ENCODE peak calls at places on chromosome 1, in six cellular contexts. Y, F, A, P, X and H are unnamed samples.

GRCh38 chr1:53156783-53157182 is 14.3 kb upstream of the SLC1A7 start:
- DNase-seq in F (no peak), X (no peak), Y (no peak), A (no peak), P (no peak), H (no peak)

GRCh38 chr1:21292991-21293536 is 2.8 kb upstream of the ECE1 start:
- DNase-seq in P (no peak), Y (peak; percentile 95), A (peak; percentile 68), F (peak; percentile 85), X (no peak), H (no peak)

GRCh38 chr1:206814716-206815341 is 42.5 kb upstream of the IL10 start:
- DNase-seq in P (no peak), A (no peak), Y (no peak), F (no peak), X (no peak), H (no peak)

GRCh38 chr1:40878906-40879305 is 16.7 kb upstream of the CITED4 start:
- DNase-seq in Y (no peak), X (no peak), A (no peak), P (no peak), F (no peak), H (no peak)

GRCh38 chr1:205441716-205442050 is 14.2 kb downstream of the BLACAT1 start:
- DNase-seq in Y (no peak), X (no peak), F (no peak), A (no peak), P (no peak), H (no peak)

GRCh38 chr1:173473599-173474011 is 3.5 kb upstream of the PRDX6 start:
- DNase-seq in X (no peak), P (no peak), Y (no peak), A (no peak), F (peak; percentile 31), H (peak; percentile 64)

GRCh38 chr1:14787604-14788003 is 189.1 kb downstream of the KAZN start:
- DNase-seq in F (no peak), A (no peak), Y (no peak), P (no peak), X (no peak), H (peak; percentile 52)

GRCh38 chr1:182197555-182197954 is 136.0 kb upstream of the ZNF648 start:
- DNase-seq in F (no peak), Y (no peak), P (no peak), X (no peak), A (no peak), H (no peak)

GRCh38 chr1:2392071-2392442 is 416 bp downstream of the RER1 start:
- DNase-seq in F (no peak), X (no peak), A (no peak), P (no peak), Y (peak; percentile 49), H (no peak)

GRCh38 chr1:31799895-31800676 is 15.7 kb downstream of the SPOCD1 start:
- DNase-seq in F (no peak), A (no peak), X (no peak), Y (no peak), P (no peak), H (no peak)

GRCh38 chr1:110492573-110492972 is 26.4 kb downstream of the KCNA10 start:
- DNase-seq in X (no peak), A (no peak), F (no peak), Y (no peak), P (no peak), H (no peak)

GRCh38 chr1:6008084-6008415 is 15.8 kb upstream of the NPHP4 start:
- DNase-seq in F (no peak), P (no peak), X (no peak), A (no peak), Y (no peak), H (no peak)

GRCh38 chr1:167509587-167509986 is 8.7 kb downstream of the CD247 start:
- DNase-seq in P (no peak), Y (no peak), A (no peak), F (no peak), X (no peak), H (no peak)

GRCh38 chr1:205664399-205665108 is 15.8 kb downstream of the SLC45A3 start:
- DNase-seq in X (peak; percentile 4), Y (no peak), P (peak; percentile 62), A (no peak), F (no peak), H (peak; percentile 58)

GRCh38 chr1:67213164-67213563 is 46.9 kb downstream of the IL23R start:
- DNase-seq in A (no peak), P (peak; percentile 5), X (peak; percentile 11), F (peak; percentile 68), Y (peak; percentile 74), H (no peak)

GRCh38 chr1:53047737-53048344 is 14.2 kb upstream of the PODN start:
- DNase-seq in P (no peak), X (peak; percentile 80), Y (peak; percentile 43), F (no peak), A (no peak), H (peak; percentile 33)

GRCh38 chr1:84090447-84091244 is 53.4 kb upstream of the PRKACB start:
- DNase-seq in A (peak; percentile 42), Y (no peak), F (peak; percentile 65), P (no peak), X (no peak), H (no peak)

GRCh38 chr1:6385673-6386191 is 7.8 kb downstream of the ACOT7 start:
- DNase-seq in P (no peak), A (no peak), X (no peak), Y (peak; percentile 35), F (no peak), H (peak; percentile 99)

GRCh38 chr1:157878059-157878458 is 36.5 kb upstream of the CD5L start:
- DNase-seq in A (no peak), X (peak; percentile 14), P (peak; percentile 13), F (no peak), Y (peak; percentile 80), H (peak; percentile 35)

GRCh38 chr1:40884055-40884795 is 22.1 kb upstream of the CITED4 start:
- DNase-seq in A (no peak), X (no peak), P (no peak), F (no peak), Y (no peak), H (no peak)

GRCh38 chr1:156148236-156148635 is 5.1 kb upstream of the SEMA4A start:
- DNase-seq in Y (peak; percentile 61), X (no peak), P (no peak), F (no peak), A (no peak), H (no peak)

GRCh38 chr1:201850053-201850397 is 21.1 kb downstream of the IPO9 start:
- DNase-seq in Y (no peak), X (peak; percentile 74), A (no peak), F (no peak), P (no peak), H (peak; percentile 75)

GRCh38 chr1:54370287-54371003 is 35.7 kb downstream of the SSBP3 start:
- DNase-seq in P (no peak), A (no peak), X (no peak), F (no peak), Y (no peak), H (no peak)

GRCh38 chr1:159974350-159974965 is 20.4 kb upstream of the SLAMF9 start:
- DNase-seq in A (no peak), F (no peak), P (no peak), X (no peak), Y (no peak), H (no peak)

GRCh38 chr1:235673981-235674380 is 24.4 kb upstream of the GNG4 start:
- DNase-seq in P (no peak), Y (no peak), F (no peak), X (no peak), A (no peak), H (no peak)

GRCh38 chr1:231161711-231162299 is at the start of gene TRIM67:
- DNase-seq in Y (no peak), X (no peak), A (no peak), P (no peak), F (no peak), H (no peak)

GRCh38 chr1:60068393-60069045 is 5.1 kb downstream of the C1orf87 start:
- DNase-seq in F (peak; percentile 2), P (no peak), Y (no peak), X (no peak), A (no peak), H (no peak)

GRCh38 chr1:108961198-108961597 is 2.1 kb downstream of the CLCC1 start:
- DNase-seq in X (no peak), Y (no peak), F (no peak), P (no peak), A (peak; percentile 54), H (no peak)

GRCh38 chr1:53369761-53370160 is 41.9 kb upstream of the LRP8 start:
- DNase-seq in A (no peak), F (no peak), X (no peak), Y (no peak), P (no peak), H (no peak)

GRCh38 chr1:230682274-230682673 is 31.6 kb downstream of the AGT start:
- DNase-seq in X (no peak), P (no peak), Y (no peak), F (no peak), A (no peak), H (no peak)

GRCh38 chr1:171884475-171884874 is 43.2 kb downstream of the DNM3 start:
- DNase-seq in A (peak; percentile 4), F (no peak), Y (no peak), P (no peak), X (no peak), H (peak; percentile 86)

GRCh38 chr1:199129247-199129646 is 490.4 kb downstream of the PTPRC start:
- DNase-seq in A (no peak), P (no peak), Y (no peak), X (no peak), F (no peak), H (no peak)

GRCh38 chr1:160826546-160826945 is 30.6 kb downstream of the LY9 start:
- DNase-seq in X (no peak), Y (no peak), A (no peak), P (no peak), F (no peak), H (peak; percentile 45)

GRCh38 chr1:10556430-10557005 is 81.8 kb downstream of the PEX14 start:
- DNase-seq in F (no peak), Y (no peak), A (no peak), X (no peak), P (no peak), H (no peak)

GRCh38 chr1:81424056-81424455 is 376.7 kb upstream of the ADGRL2 start:
- DNase-seq in P (no peak), X (no peak), A (no peak), Y (no peak), F (no peak), H (no peak)

GRCh38 chr1:230074270-230074669 is 7.2 kb downstream of the GALNT2 start:
- DNase-seq in P (no peak), F (no peak), X (no peak), A (no peak), Y (no peak), H (no peak)